ENCODE peak calls at places on chromosome 5, in eight cellular contexts. One of them, this sample, is unnamed.

GRCh38 chr5:176371621-176372539 is 6.6 kb downstream of the ARL10 start:
- DNase-seq in astrocyte of the spinal cord: no peak
- DNase-seq in A549: no peak
- DNase-seq in nephron progenitor cell: no peak
- DNase-seq in uterus: no peak
- DNase-seq in activated B cell treated with CpG ODN at 0.5 μM for 24 hours: no peak
- DNase-seq in spleen: no peak
- DNase-seq in activated CD8-positive, alpha-beta T cell treated with anti-CD3 and anti-CD28 coated beads for 36 hours: no peak
- DNase-seq in this sample: no peak

GRCh38 chr5:107631805-107632362 is 38.9 kb downstream of the EFNA5 start:
- DNase-seq in astrocyte of the spinal cord: no peak
- DNase-seq in A549: no peak
- DNase-seq in nephron progenitor cell: no peak
- DNase-seq in uterus: no peak
- DNase-seq in activated B cell treated with CpG ODN at 0.5 μM for 24 hours: no peak
- DNase-seq in spleen: no peak
- DNase-seq in activated CD8-positive, alpha-beta T cell treated with anti-CD3 and anti-CD28 coated beads for 36 hours: no peak
- DNase-seq in this sample: no peak

GRCh38 chr5:490116-491094 is 33.8 kb downstream of the SLC9A3 start:
- DNase-seq in astrocyte of the spinal cord: no peak
- DNase-seq in A549: no peak
- DNase-seq in nephron progenitor cell: peak; percentile 33
- DNase-seq in uterus: no peak
- DNase-seq in activated B cell treated with CpG ODN at 0.5 μM for 24 hours: no peak
- DNase-seq in spleen: no peak
- DNase-seq in activated CD8-positive, alpha-beta T cell treated with anti-CD3 and anti-CD28 coated beads for 36 hours: no peak
- DNase-seq in this sample: no peak

GRCh38 chr5:112793201-112793600 is 55.5 kb downstream of the APC start:
- DNase-seq in astrocyte of the spinal cord: no peak
- DNase-seq in A549: no peak
- DNase-seq in nephron progenitor cell: no peak
- DNase-seq in uterus: no peak
- DNase-seq in activated B cell treated with CpG ODN at 0.5 μM for 24 hours: no peak
- DNase-seq in spleen: no peak
- DNase-seq in activated CD8-positive, alpha-beta T cell treated with anti-CD3 and anti-CD28 coated beads for 36 hours: no peak
- DNase-seq in this sample: no peak

GRCh38 chr5:39570418-39571027 is 145.7 kb upstream of the DAB2 start:
- DNase-seq in astrocyte of the spinal cord: peak; percentile 61
- DNase-seq in A549: peak; percentile 50
- DNase-seq in nephron progenitor cell: no peak
- DNase-seq in uterus: no peak
- DNase-seq in activated B cell treated with CpG ODN at 0.5 μM for 24 hours: no peak
- DNase-seq in spleen: no peak
- DNase-seq in activated CD8-positive, alpha-beta T cell treated with anti-CD3 and anti-CD28 coated beads for 36 hours: no peak
- DNase-seq in this sample: no peak

GRCh38 chr5:150656191-150657132 is 4.6 kb upstream of the MYOZ3 start:
- DNase-seq in astrocyte of the spinal cord: peak; percentile 53
- DNase-seq in A549: peak; percentile 60
- DNase-seq in nephron progenitor cell: peak; percentile 89
- DNase-seq in uterus: peak; percentile 88
- DNase-seq in activated B cell treated with CpG ODN at 0.5 μM for 24 hours: peak; percentile 84
- DNase-seq in spleen: peak; percentile 93
- DNase-seq in activated CD8-positive, alpha-beta T cell treated with anti-CD3 and anti-CD28 coated beads for 36 hours: peak; percentile 72
- DNase-seq in this sample: peak; percentile 69

GRCh38 chr5:66089384-66089783 is 54.7 kb upstream of the SREK1 start:
- DNase-seq in astrocyte of the spinal cord: no peak
- DNase-seq in A549: no peak
- DNase-seq in nephron progenitor cell: no peak
- DNase-seq in uterus: no peak
- DNase-seq in activated B cell treated with CpG ODN at 0.5 μM for 24 hours: no peak
- DNase-seq in spleen: no peak
- DNase-seq in activated CD8-positive, alpha-beta T cell treated with anti-CD3 and anti-CD28 coated beads for 36 hours: no peak
- DNase-seq in this sample: no peak

GRCh38 chr5:57117601-57118000 is 56.3 kb upstream of the GPBP1 start:
- DNase-seq in astrocyte of the spinal cord: no peak
- DNase-seq in A549: no peak
- DNase-seq in nephron progenitor cell: no peak
- DNase-seq in uterus: no peak
- DNase-seq in activated B cell treated with CpG ODN at 0.5 μM for 24 hours: no peak
- DNase-seq in spleen: no peak
- DNase-seq in activated CD8-positive, alpha-beta T cell treated with anti-CD3 and anti-CD28 coated beads for 36 hours: peak; percentile 81
- DNase-seq in this sample: no peak

GRCh38 chr5:163914911-163915310 is 409.5 kb downstream of the MAT2B start:
- DNase-seq in astrocyte of the spinal cord: no peak
- DNase-seq in A549: no peak
- DNase-seq in nephron progenitor cell: no peak
- DNase-seq in uterus: no peak
- DNase-seq in activated B cell treated with CpG ODN at 0.5 μM for 24 hours: peak; percentile 69
- DNase-seq in spleen: peak; percentile 86
- DNase-seq in activated CD8-positive, alpha-beta T cell treated with anti-CD3 and anti-CD28 coated beads for 36 hours: no peak
- DNase-seq in this sample: no peak

GRCh38 chr5:175707751-175708375 is 50.0 kb downstream of the HRH2 start:
- DNase-seq in astrocyte of the spinal cord: no peak
- DNase-seq in A549: no peak
- DNase-seq in nephron progenitor cell: no peak
- DNase-seq in uterus: no peak
- DNase-seq in activated B cell treated with CpG ODN at 0.5 μM for 24 hours: no peak
- DNase-seq in spleen: peak; percentile 71
- DNase-seq in activated CD8-positive, alpha-beta T cell treated with anti-CD3 and anti-CD28 coated beads for 36 hours: no peak
- DNase-seq in this sample: no peak

DNA sequence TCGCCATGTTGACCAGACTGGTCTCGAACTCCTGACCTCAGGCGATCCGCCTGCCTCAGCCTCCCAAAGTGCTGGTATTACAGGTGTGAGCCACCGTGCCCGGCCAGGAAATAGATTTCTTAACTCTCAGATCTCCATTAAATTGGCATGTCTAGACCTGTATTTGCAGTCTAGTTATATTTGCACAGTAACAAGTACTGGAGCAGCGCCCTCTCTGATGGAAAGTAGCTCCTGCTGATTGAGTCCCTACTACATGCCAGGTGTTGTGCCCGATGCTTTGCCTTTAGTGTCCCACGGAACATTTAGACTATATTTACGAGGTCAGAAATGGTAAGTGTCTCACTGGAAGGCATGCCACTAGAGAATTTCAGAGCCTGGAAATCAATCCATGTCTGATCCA is 15.8 kb upstream of the TMED9 start:
- DNase-seq in astrocyte of the spinal cord: no peak
- DNase-seq in A549: no peak
- DNase-seq in nephron progenitor cell: no peak
- DNase-seq in uterus: no peak
- DNase-seq in activated B cell treated with CpG ODN at 0.5 μM for 24 hours: no peak
- DNase-seq in spleen: no peak
- DNase-seq in activated CD8-positive, alpha-beta T cell treated with anti-CD3 and anti-CD28 coated beads for 36 hours: no peak
- DNase-seq in this sample: no peak
- TF ChIP-seq CTCF in astrocyte of the spinal cord: no peak
- TF ChIP-seq CTCF in A549: no peak
- TF ChIP-seq CTCF in nephron progenitor cell: no peak
- TF ChIP-seq CTCF in uterus: no peak
- TF ChIP-seq CTCF in activated B cell treated with CpG ODN at 0.5 μM for 24 hours: no peak
- TF ChIP-seq CTCF in spleen: no peak
- TF ChIP-seq CTCF in activated CD8-positive, alpha-beta T cell treated with anti-CD3 and anti-CD28 coated beads for 36 hours: no peak
- TF ChIP-seq CTCF in this sample: no peak

GRCh38 chr5:83025690-83026472 is 51.3 kb downstream of the TMEM167A start:
- DNase-seq in astrocyte of the spinal cord: no peak
- DNase-seq in A549: no peak
- DNase-seq in nephron progenitor cell: no peak
- DNase-seq in uterus: no peak
- DNase-seq in activated B cell treated with CpG ODN at 0.5 μM for 24 hours: no peak
- DNase-seq in spleen: no peak
- DNase-seq in activated CD8-positive, alpha-beta T cell treated with anti-CD3 and anti-CD28 coated beads for 36 hours: no peak
- DNase-seq in this sample: no peak
- TF ChIP-seq CTCF in astrocyte of the spinal cord: no peak
- TF ChIP-seq CTCF in A549: no peak
- TF ChIP-seq CTCF in nephron progenitor cell: no peak
- TF ChIP-seq CTCF in uterus: no peak
- TF ChIP-seq CTCF in activated B cell treated with CpG ODN at 0.5 μM for 24 hours: no peak
- TF ChIP-seq CTCF in spleen: no peak
- TF ChIP-seq CTCF in activated CD8-positive, alpha-beta T cell treated with anti-CD3 and anti-CD28 coated beads for 36 hours: no peak
- TF ChIP-seq CTCF in this sample: no peak

GRCh38 chr5:174053891-174054290 is 8.4 kb downstream of the NSG2 start:
- DNase-seq in astrocyte of the spinal cord: no peak
- DNase-seq in A549: no peak
- DNase-seq in nephron progenitor cell: no peak
- DNase-seq in uterus: no peak
- DNase-seq in activated B cell treated with CpG ODN at 0.5 μM for 24 hours: no peak
- DNase-seq in spleen: no peak
- DNase-seq in activated CD8-positive, alpha-beta T cell treated with anti-CD3 and anti-CD28 coated beads for 36 hours: no peak
- DNase-seq in this sample: no peak

GRCh38 chr5:174058433-174059122 is 13.1 kb downstream of the NSG2 start:
- DNase-seq in astrocyte of the spinal cord: no peak
- DNase-seq in A549: no peak
- DNase-seq in nephron progenitor cell: no peak
- DNase-seq in uterus: no peak
- DNase-seq in activated B cell treated with CpG ODN at 0.5 μM for 24 hours: no peak
- DNase-seq in spleen: no peak
- DNase-seq in activated CD8-positive, alpha-beta T cell treated with anti-CD3 and anti-CD28 coated beads for 36 hours: no peak
- DNase-seq in this sample: no peak

GRCh38 chr5:174059247-174059646 is 13.7 kb downstream of the NSG2 start:
- DNase-seq in astrocyte of the spinal cord: no peak
- DNase-seq in A549: no peak
- DNase-seq in nephron progenitor cell: no peak
- DNase-seq in uterus: no peak
- DNase-seq in activated B cell treated with CpG ODN at 0.5 μM for 24 hours: no peak
- DNase-seq in spleen: no peak
- DNase-seq in activated CD8-positive, alpha-beta T cell treated with anti-CD3 and anti-CD28 coated beads for 36 hours: no peak
- DNase-seq in this sample: no peak

GRCh38 chr5:174052636-174053035 is 7.1 kb downstream of the NSG2 start:
- DNase-seq in astrocyte of the spinal cord: no peak
- DNase-seq in A549: no peak
- DNase-seq in nephron progenitor cell: no peak
- DNase-seq in uterus: no peak
- DNase-seq in activated B cell treated with CpG ODN at 0.5 μM for 24 hours: no peak
- DNase-seq in spleen: no peak
- DNase-seq in activated CD8-positive, alpha-beta T cell treated with anti-CD3 and anti-CD28 coated beads for 36 hours: no peak
- DNase-seq in this sample: no peak

DNA sequence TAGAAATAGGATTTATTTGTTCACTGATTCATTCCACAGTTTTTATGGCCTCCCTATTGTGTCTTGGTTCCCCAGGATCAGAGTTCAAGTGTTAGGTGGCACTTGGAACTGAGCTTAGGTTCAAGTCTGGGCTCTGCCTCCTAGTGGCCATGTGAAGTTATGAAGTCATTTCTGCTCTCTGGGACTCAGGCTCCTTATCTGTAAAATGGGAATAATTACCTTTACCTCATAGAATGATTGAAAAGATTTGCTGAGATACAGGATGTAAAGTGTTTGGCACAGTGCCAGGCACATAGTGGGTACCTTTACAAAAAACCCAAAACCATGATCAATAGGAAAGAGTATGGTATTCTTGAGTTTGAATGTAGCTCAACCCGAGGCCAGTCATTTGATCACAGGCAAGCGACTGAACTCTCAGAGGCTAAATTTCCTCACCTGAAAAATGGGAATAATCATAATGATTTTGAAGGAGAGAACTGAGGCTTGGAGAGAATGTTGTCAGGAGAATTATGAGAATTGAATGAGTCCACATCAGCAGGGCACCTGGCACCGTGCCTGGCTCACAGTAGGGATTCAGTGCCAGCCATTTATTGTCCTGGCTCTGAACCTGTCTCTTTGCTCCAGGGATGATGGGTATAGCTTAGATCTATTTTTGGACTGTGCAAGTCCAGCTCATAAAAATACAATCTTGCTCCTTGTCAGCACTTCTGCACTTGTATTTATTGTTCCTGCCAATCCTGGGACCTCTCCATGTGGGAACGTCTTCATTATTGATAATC is 10.7 kb downstream of the NSG2 start:
- DNase-seq in astrocyte of the spinal cord: no peak
- DNase-seq in A549: no peak
- DNase-seq in nephron progenitor cell: no peak
- DNase-seq in uterus: no peak
- DNase-seq in activated B cell treated with CpG ODN at 0.5 μM for 24 hours: no peak
- DNase-seq in spleen: no peak
- DNase-seq in activated CD8-positive, alpha-beta T cell treated with anti-CD3 and anti-CD28 coated beads for 36 hours: no peak
- DNase-seq in this sample: no peak
- TF ChIP-seq CTCF in astrocyte of the spinal cord: peak; percentile 6
- TF ChIP-seq CTCF in A549: no peak
- TF ChIP-seq CTCF in nephron progenitor cell: no peak
- TF ChIP-seq CTCF in uterus: no peak
- TF ChIP-seq CTCF in activated B cell treated with CpG ODN at 0.5 μM for 24 hours: no peak
- TF ChIP-seq CTCF in spleen: no peak
- TF ChIP-seq CTCF in activated CD8-positive, alpha-beta T cell treated with anti-CD3 and anti-CD28 coated beads for 36 hours: no peak
- TF ChIP-seq CTCF in this sample: peak; percentile 15

GRCh38 chr5:41858890-41859289 is 11.3 kb downstream of the OXCT1 start:
- DNase-seq in astrocyte of the spinal cord: no peak
- DNase-seq in A549: no peak
- DNase-seq in nephron progenitor cell: no peak
- DNase-seq in uterus: no peak
- DNase-seq in activated B cell treated with CpG ODN at 0.5 μM for 24 hours: no peak
- DNase-seq in spleen: no peak
- DNase-seq in activated CD8-positive, alpha-beta T cell treated with anti-CD3 and anti-CD28 coated beads for 36 hours: peak; percentile 16
- DNase-seq in this sample: no peak

GRCh38 chr5:41851116-41851515 is 19.1 kb downstream of the OXCT1 start:
- DNase-seq in astrocyte of the spinal cord: no peak
- DNase-seq in A549: no peak
- DNase-seq in nephron progenitor cell: no peak
- DNase-seq in uterus: no peak
- DNase-seq in activated B cell treated with CpG ODN at 0.5 μM for 24 hours: no peak
- DNase-seq in spleen: no peak
- DNase-seq in activated CD8-positive, alpha-beta T cell treated with anti-CD3 and anti-CD28 coated beads for 36 hours: no peak
- DNase-seq in this sample: no peak

GRCh38 chr5:41857989-41858388 is 12.2 kb downstream of the OXCT1 start:
- DNase-seq in astrocyte of the spinal cord: no peak
- DNase-seq in A549: no peak
- DNase-seq in nephron progenitor cell: no peak
- DNase-seq in uterus: no peak
- DNase-seq in activated B cell treated with CpG ODN at 0.5 μM for 24 hours: no peak
- DNase-seq in spleen: no peak
- DNase-seq in activated CD8-positive, alpha-beta T cell treated with anti-CD3 and anti-CD28 coated beads for 36 hours: no peak
- DNase-seq in this sample: no peak

GRCh38 chr5:41852293-41852692 is 17.9 kb downstream of the OXCT1 start:
- DNase-seq in astrocyte of the spinal cord: no peak
- DNase-seq in A549: no peak
- DNase-seq in nephron progenitor cell: no peak
- DNase-seq in uterus: no peak
- DNase-seq in activated B cell treated with CpG ODN at 0.5 μM for 24 hours: no peak
- DNase-seq in spleen: no peak
- DNase-seq in activated CD8-positive, alpha-beta T cell treated with anti-CD3 and anti-CD28 coated beads for 36 hours: no peak
- DNase-seq in this sample: no peak

DNA sequence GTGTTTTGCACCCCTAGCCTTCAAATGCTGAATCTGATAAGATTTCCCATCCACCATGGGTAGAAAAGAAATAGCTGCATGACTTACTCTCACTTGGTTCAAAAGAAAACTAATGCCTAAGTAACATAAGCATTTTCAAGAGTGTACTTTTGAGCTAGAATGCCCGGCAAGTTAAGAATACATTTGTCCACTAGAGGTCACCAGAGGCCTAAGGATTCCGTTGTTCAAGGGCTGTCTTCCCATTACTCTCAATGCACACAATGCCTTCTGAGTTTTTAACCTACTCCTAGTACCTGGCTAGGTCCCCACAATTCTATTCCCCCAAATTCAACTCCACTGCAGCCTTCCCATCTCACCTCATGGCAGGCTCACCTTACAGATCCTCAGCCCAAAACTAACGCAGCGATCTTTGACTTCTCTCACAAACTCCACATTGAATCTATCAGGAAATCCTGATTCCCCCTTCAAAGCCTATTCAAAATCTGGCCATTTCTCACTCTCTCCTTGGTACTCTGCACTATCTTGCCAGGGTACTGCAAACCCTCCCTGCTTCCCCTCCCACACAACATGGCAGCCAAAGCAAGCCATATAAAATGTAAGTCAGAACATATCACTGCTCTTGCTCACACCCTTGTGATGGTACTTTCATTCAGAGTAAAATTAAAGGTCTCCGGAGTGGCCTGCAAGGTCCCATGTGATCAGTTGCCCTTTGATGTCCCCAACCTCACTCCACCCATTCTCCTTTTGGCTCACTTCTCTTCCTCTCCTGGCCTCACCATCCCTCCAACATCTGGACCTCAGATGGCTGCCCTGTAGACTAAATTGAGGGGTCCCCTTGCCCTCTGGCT is 13.4 kb downstream of the OXCT1 start:
- DNase-seq in astrocyte of the spinal cord: peak; percentile 75
- DNase-seq in A549: peak; percentile 69
- DNase-seq in nephron progenitor cell: peak; percentile 59
- DNase-seq in uterus: peak; percentile 23
- DNase-seq in activated B cell treated with CpG ODN at 0.5 μM for 24 hours: peak; percentile 14
- DNase-seq in spleen: no peak
- DNase-seq in activated CD8-positive, alpha-beta T cell treated with anti-CD3 and anti-CD28 coated beads for 36 hours: peak; percentile 58
- DNase-seq in this sample: peak; percentile 51
- TF ChIP-seq CTCF in astrocyte of the spinal cord: peak; percentile 68
- TF ChIP-seq CTCF in A549: peak; percentile 86
- TF ChIP-seq CTCF in nephron progenitor cell: peak; percentile 83
- TF ChIP-seq CTCF in uterus: peak; percentile 79
- TF ChIP-seq CTCF in activated B cell treated with CpG ODN at 0.5 μM for 24 hours: no peak
- TF ChIP-seq CTCF in spleen: peak; percentile 70
- TF ChIP-seq CTCF in activated CD8-positive, alpha-beta T cell treated with anti-CD3 and anti-CD28 coated beads for 36 hours: peak; percentile 75
- TF ChIP-seq CTCF in this sample: peak; percentile 77